ENCODE peak calls at places on chromosomes 6 and 20, in seven cellular contexts. L is activated T-cell treated with anti-CD3 and anti-CD28 coated beads for 24 hours; X is SK-N-SH; V is stimulated activated CD8-positive, alpha-beta memory T cell treated with anti-CD3 and anti-CD28 coated beads, Interleukin-7, amount 100 ng/mL, for 4 hours; O is WTC11; P is DMS53; U is fibroblast of the aortic adventitia. K is an unnamed sample.

GRCh38 chr6:95364016-95364604 is 213.2 kb upstream of the MANEA start:
- DNase-seq in V (no peak), O (no peak), X (peak), L (no peak), U (peak), P (peak), K (no peak)

GRCh38 chr20:38665094-38665493 is 59.2 kb upstream of the SLC32A1 start:
- DNase-seq in V (no peak), U (no peak), P (peak), L (no peak), X (peak), O (no peak), K (no peak)

GRCh38 chr6:147382945-147383554 is 125.4 kb upstream of the SAMD5 start:
- DNase-seq in L (no peak), X (no peak), V (no peak), P (peak), O (no peak), U (peak), K (no peak)

GRCh38 chr20:62143118-62143975 is at the start of the genes PSMA7 and SS18L1:
- DNase-seq in L (peak), V (peak), U (peak), X (peak), O (peak), P (peak), K (peak)

GRCh38 chr20:59145926-59146800 is 17.5 kb upstream of the ZNF831 start:
- DNase-seq in O (no peak), X (no peak), V (peak), U (no peak), L (peak), P (no peak), K (no peak)

GRCh38 chr6:25133479-25133878 is 145.7 kb upstream of the CARMIL1 start:
- DNase-seq in O (no peak), X (no peak), V (no peak), U (no peak), L (no peak), P (no peak), K (no peak)

GRCh38 chr6:129744201-129744879 is 34.4 kb upstream of the ARHGAP18 start:
- DNase-seq in V (no peak), X (no peak), P (peak), L (no peak), U (peak), O (no peak), K (no peak)

GRCh38 chr20:31837896-31838397 is 7.5 kb downstream of the FOXS1 start:
- DNase-seq in U (peak), X (no peak), L (no peak), V (no peak), O (no peak), P (no peak), K (no peak)

GRCh38 chr20:21516180-21516567 is 2.3 kb upstream of the NKX2-2 start:
- DNase-seq in P (no peak), L (no peak), U (no peak), V (no peak), X (no peak), O (no peak), K (no peak)

K was measured in substantia nigra.